ENCODE peak calls at places on chromosome 5, in eight cellular contexts. V, O, C, Z, N, U, G and F are unnamed samples.

GRCh38 chr5:148455055-148455675 is 71.4 kb downstream of the FBXO38 start:
- DNase-seq in Z (no peak), U (peak), V (no peak), O (peak), N (no peak), C (peak), G (no peak), F (no peak)

GRCh38 chr5:2757563-2758311 is 6.3 kb upstream of the IRX2 start:
- DNase-seq in Z (peak), C (no peak), U (peak), V (no peak), O (peak), G (no peak), N (no peak), F (no peak)

GRCh38 chr5:7868773-7869473 is at the start of the genes FASTKD3 and MTRR:
- DNase-seq in Z (peak), C (peak), O (peak), V (peak), U (peak), G (peak), N (peak), F (peak)

GRCh38 chr5:173581408-173582197 is 34.8 kb downstream of the BOD1 start:
- DNase-seq in V (peak), C (no peak), G (peak), U (peak), O (peak), N (peak), Z (no peak), F (peak)

GRCh38 chr5:73901045-73901444 is 275.0 kb downstream of the ARHGEF28 start:
- DNase-seq in O (peak), V (no peak), Z (no peak), C (no peak), G (peak), U (peak), N (no peak), F (no peak)

GRCh38 chr5:167947312-167947711 is 344.1 kb upstream of the WWC1 start:
- DNase-seq in O (no peak), Z (no peak), G (no peak), U (no peak), N (no peak), C (no peak), V (no peak), F (no peak)

GRCh38 chr5:98749046-98749445 is 24.4 kb upstream of the RGMB start:
- DNase-seq in U (no peak), N (no peak), V (no peak), C (no peak), Z (no peak), G (no peak), O (no peak), F (no peak)

GRCh38 chr5:77923666-77924065 is 147.5 kb upstream of the TBCA start:
- DNase-seq in O (no peak), V (no peak), U (no peak), G (no peak), Z (no peak), C (no peak), N (no peak), F (no peak)

GRCh38 chr5:3602713-3603502 is 7.3 kb downstream of the IRX1 start:
- DNase-seq in O (peak), U (no peak), G (peak), V (peak), C (no peak), N (peak), Z (no peak), F (no peak)

GRCh38 chr5:34578962-34579361 is 77.2 kb upstream of the RAI14 start:
- DNase-seq in G (no peak), C (no peak), N (no peak), U (no peak), O (no peak), Z (no peak), V (no peak), F (no peak)

GRCh38 chr5:56817306-56817986 is 2.1 kb downstream of the MAP3K1 start:
- DNase-seq in G (peak), C (no peak), V (no peak), N (no peak), O (no peak), U (no peak), Z (no peak), F (no peak)

GRCh38 chr5:145540375-145540774 is 294.8 kb downstream of the PRELID2 start:
- DNase-seq in N (no peak), G (no peak), Z (no peak), U (peak), C (no peak), V (no peak), O (no peak), F (no peak)

GRCh38 chr5:180831139-180832080 is 28.8 kb upstream of the MGAT1 start:
- DNase-seq in U (peak), G (peak), C (no peak), V (peak), O (peak), N (peak), Z (peak), F (peak)

GRCh38 chr5:136811551-136811950 is 446.2 kb upstream of the TRPC7 start:
- DNase-seq in C (peak), Z (no peak), U (peak), N (no peak), O (peak), V (no peak), G (peak), F (no peak)